ENCODE peak calls at places on chromosome 3, in ten cellular contexts. T is astrocyte, U is mammary epithelial cell, N is coronary artery, B is cardiac muscle cell, I is psoas muscle, S is RWPE2, Z is mesothelial cell of epicardium, W is uterus, O is A549. H is an unnamed sample.
A peak's percentile ranks its signal among the peaks of the same experiment; 100 is the strongest.

GRCh38 chr3:107208796-107209195 is 168.4 kb upstream of the CCDC54 start:
- DNase-seq in T (no peak), U (peak; percentile 37), N (no peak), B (no peak), I (no peak), S (no peak), Z (no peak), W (no peak), O (no peak), H (no peak)

GRCh38 chr3:71462586-71462985 is 120.9 kb downstream of the FOXP1 start:
- DNase-seq in T (no peak), U (no peak), N (no peak), B (no peak), I (no peak), S (no peak), Z (no peak), W (no peak), O (no peak), H (no peak)

GRCh38 chr3:144499346-144499745 is 527.7 kb downstream of the DIPK2A start:
- DNase-seq in T (no peak), U (no peak), N (no peak), B (no peak), I (no peak), S (no peak), Z (no peak), W (no peak), O (no peak), H (no peak)

GRCh38 chr3:194676471-194676870 is 4.5 kb upstream of the LSG1 start:
- DNase-seq in T (no peak), U (no peak), N (peak; percentile 9), B (no peak), I (no peak), S (no peak), Z (no peak), W (no peak), O (no peak), H (no peak)

GRCh38 chr3:101095703-101096102 is 102.5 kb upstream of the ABI3BP start:
- DNase-seq in T (no peak), U (no peak), N (no peak), B (no peak), I (no peak), S (no peak), Z (no peak), W (no peak), O (no peak), H (no peak)

GRCh38 chr3:25582242-25582641 is 82.5 kb downstream of the TOP2B start:
- DNase-seq in T (peak; percentile 64), U (peak; percentile 89), N (no peak), B (peak; percentile 53), I (no peak), S (peak; percentile 75), Z (no peak), W (no peak), O (peak; percentile 87), H (no peak)

GRCh38 chr3:10142707-10143560 is 1.4 kb downstream of the VHL start:
- DNase-seq in T (no peak), U (peak; percentile 29), N (no peak), B (no peak), I (no peak), S (no peak), Z (no peak), W (peak; percentile 25), O (peak; percentile 26), H (no peak)

GRCh38 chr3:46466273-46466672 is 1.6 kb upstream of the LTF start:
- DNase-seq in T (no peak), U (no peak), N (peak; percentile 58), B (no peak), I (no peak), S (no peak), Z (no peak), W (no peak), O (no peak), H (no peak)

GRCh38 chr3:138113309-138113708 is 2.1 kb downstream of the DZIP1L start:
- DNase-seq in T (peak; percentile 13), U (peak; percentile 22), N (no peak), B (no peak), I (no peak), S (no peak), Z (no peak), W (no peak), O (no peak), H (no peak)

GRCh38 chr3:114447950-114448479 is 154.2 kb downstream of the TIGIT start:
- DNase-seq in T (no peak), U (no peak), N (no peak), B (no peak), I (no peak), S (no peak), Z (no peak), W (no peak), O (no peak), H (no peak)

GRCh38 chr3:114449271-114450007 is 155.6 kb downstream of the TIGIT start:
- DNase-seq in T (no peak), U (peak; percentile 89), N (no peak), B (no peak), I (no peak), S (no peak), Z (no peak), W (no peak), O (no peak), H (no peak)

GRCh38 chr3:114451561-114452018 is 157.8 kb downstream of the TIGIT start:
- DNase-seq in T (peak; percentile 37), U (peak; percentile 42), N (no peak), B (no peak), I (no peak), S (no peak), Z (no peak), W (peak; percentile 24), O (no peak), H (no peak)

GRCh38 chr3:114451051-114451451 is 157.2 kb downstream of the TIGIT start:
- DNase-seq in T (no peak), U (no peak), N (no peak), B (no peak), I (no peak), S (no peak), Z (no peak), W (no peak), O (no peak), H (no peak)

GRCh38 chr3:114450008-114450596 is 156.3 kb downstream of the TIGIT start:
- DNase-seq in T (no peak), U (peak; percentile 77), N (no peak), B (no peak), I (no peak), S (no peak), Z (no peak), W (no peak), O (no peak), H (no peak)
- TF ChIP-seq CTCF in T (no peak), U (peak; percentile 25), N (no peak), B (no peak), I (peak; percentile 12), S (no peak), Z (no peak), W (no peak), O (no peak), H (no peak)

DNA sequence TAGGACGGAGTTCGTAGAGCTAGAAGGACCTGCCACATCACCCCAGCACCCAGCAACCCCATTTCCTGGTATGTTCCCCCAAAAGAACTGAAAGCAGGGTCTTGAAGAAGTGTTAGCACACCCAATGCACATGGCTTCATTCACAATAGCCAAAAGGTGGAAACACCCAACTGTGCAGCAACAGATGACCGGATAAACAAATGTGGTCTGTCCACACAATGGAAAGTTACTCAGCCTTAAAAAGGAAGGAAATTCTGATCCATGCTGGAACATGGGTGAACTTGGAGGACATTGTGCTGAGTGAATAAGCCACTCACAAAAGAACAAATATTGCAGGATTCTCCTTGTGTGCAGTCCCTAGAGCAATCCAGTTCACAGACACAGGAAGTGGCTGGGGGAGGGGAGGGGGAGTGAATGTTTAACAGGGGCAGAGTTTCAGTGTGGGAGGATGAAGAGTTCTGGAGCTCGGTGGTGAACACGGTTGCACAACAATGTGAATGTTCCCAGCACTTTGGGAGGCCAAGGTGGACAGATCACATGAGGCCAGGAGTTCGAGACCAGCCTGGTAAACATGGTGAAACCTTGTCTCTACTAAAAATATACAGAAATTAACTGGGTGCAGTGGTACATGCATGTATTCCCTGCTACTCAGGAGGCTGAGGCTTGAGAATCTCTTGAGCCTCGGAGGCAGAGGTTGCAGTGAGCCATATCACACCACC is 157.5 kb downstream of the NUP210 start:
- DNase-seq in T (no peak), U (no peak), N (no peak), B (no peak), I (peak; percentile 55), S (no peak), Z (no peak), W (no peak), O (no peak), H (no peak)
- TF ChIP-seq CTCF in T (no peak), U (no peak), N (no peak), B (no peak), I (no peak), S (no peak), Z (no peak), W (no peak), O (no peak), H (no peak)

DNA sequence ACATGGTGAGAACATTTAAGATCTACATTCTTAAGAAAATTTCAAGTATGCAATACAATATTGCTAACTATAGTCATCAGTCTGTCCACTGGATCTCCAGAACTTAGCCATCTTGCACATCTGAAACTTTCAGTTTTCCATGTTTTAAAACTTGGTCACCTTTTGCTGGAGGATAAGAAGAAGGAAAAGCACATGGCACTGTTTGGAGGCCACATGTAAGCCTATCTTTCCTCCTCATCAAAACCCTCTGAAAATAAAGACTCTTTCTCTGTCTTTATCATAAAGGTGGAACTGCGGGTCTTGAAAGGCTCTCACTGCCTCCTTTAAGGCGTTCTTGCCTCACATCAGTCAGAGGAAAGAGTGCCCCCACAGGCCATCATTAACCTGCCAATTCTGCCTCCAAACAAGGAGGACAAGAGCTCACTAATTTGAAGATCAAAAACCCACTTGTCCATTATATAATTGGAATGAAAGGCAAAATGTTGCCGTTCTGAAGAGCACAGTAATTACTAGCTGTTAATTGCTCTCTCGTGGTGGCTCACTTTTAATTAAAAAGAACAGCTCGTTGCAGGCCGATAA is 157.8 kb downstream of the MECOM start:
- DNase-seq in T (no peak), U (no peak), N (no peak), B (no peak), I (no peak), S (no peak), Z (no peak), W (no peak), O (no peak), H (no peak)
- TF ChIP-seq CTCF in T (no peak), U (no peak), N (no peak), B (no peak), I (no peak), S (peak; percentile 13), Z (no peak), W (no peak), O (peak; percentile 9), H (no peak)

DNA sequence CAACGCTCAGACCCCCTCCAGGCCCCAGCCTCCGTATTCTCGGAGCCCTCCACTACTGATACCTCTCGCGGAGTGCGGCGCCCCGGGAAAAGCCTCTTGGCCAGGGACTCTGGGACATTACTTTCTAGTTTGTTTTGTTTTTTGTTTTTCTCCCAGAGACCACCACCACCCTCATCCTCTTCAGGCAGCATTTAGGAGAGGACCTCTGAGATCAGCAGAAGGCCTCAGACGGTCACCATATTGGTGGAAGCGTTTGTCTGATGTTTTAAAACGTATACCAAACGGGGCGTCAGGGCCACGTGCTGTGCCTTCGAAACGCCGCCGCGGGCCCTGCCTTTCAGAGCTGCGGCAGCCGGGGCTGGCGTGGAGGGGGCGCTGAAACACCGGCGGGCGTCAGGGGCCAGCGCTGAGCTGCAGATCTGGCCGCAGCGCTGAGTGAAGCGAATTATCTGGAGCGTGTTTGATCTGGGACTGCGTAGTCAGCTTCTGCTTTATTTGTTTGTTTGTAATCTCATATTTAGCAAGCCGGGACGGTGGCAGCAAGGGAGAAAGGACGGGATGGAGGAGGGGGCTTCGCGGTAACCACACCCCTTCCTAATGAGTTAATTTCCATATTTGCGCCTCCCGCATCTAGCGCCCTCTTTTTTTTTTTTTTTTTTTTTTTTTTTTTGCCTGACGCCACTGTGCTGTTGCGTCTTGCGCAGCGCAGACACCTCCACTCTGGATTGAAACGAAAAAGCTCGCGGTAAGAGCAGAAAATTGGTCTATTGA is 14.8 kb downstream of the SOX2 start:
- DNase-seq in T (peak; percentile 29), U (no peak), N (no peak), B (peak; percentile 74), I (no peak), S (no peak), Z (no peak), W (no peak), O (no peak), H (no peak)
- TF ChIP-seq CTCF in T (no peak), U (no peak), N (no peak), B (no peak), I (no peak), S (no peak), Z (no peak), W (no peak), O (no peak), H (no peak)